ENCODE peak calls at places on chromosomes 1 and 21, in nine cellular contexts. T is posterior cingulate gyrus; N is activated CD4-positive, CD25-positive, alpha-beta regulatory T cell; C is HFFc6; F is CD8-positive, alpha-beta memory T cell; B is CD8-positive, alpha-beta T cell; M is right lobe of liver; Y is GM13976; K is stromal cell of bone marrow. H is an unnamed sample.

GRCh38 chr1:221780175-221780574 is 38.3 kb upstream of the DUSP10 start:
- DNase-seq in T (no peak), N (no peak), C (no peak), F (no peak), B (no peak), M (no peak), Y (no peak), K (no peak), H (no peak)

GRCh38 chr1:88210088-88210825 is 473.8 kb upstream of the PKN2 start:
- DNase-seq in T (no peak), N (no peak), C (no peak), F (no peak), B (no peak), M (no peak), Y (no peak), K (no peak), H (no peak)

GRCh38 chr1:222523852-222524251 is 24.1 kb downstream of the HHIPL2 start:
- DNase-seq in T (no peak), N (no peak), C (no peak), F (no peak), B (no peak), M (no peak), Y (no peak), K (no peak), H (no peak)

GRCh38 chr1:80656011-80656627 is 1144.6 kb upstream of the ADGRL2 start:
- DNase-seq in T (no peak), N (no peak), C (no peak), F (no peak), B (no peak), M (peak; percentile 79), Y (peak; percentile 11), K (no peak), H (peak; percentile 19)

GRCh38 chr1:175824079-175824478 is 80.7 kb upstream of the TNR start:
- DNase-seq in T (no peak), N (no peak), C (no peak), F (no peak), B (no peak), M (no peak), Y (no peak), K (no peak), H (no peak)

GRCh38 chr1:154810571-154810970 is 59.5 kb downstream of the KCNN3 start:
- DNase-seq in T (no peak), N (no peak), C (no peak), F (no peak), B (no peak), M (no peak), Y (no peak), K (no peak), H (no peak)

GRCh38 chr1:17189632-17190525 is 15.0 kb upstream of the PADI1 start:
- DNase-seq in T (no peak), N (no peak), C (peak; percentile 98), F (no peak), B (no peak), M (peak; percentile 33), Y (no peak), K (peak; percentile 93), H (peak; percentile 80)

GRCh38 chr1:216194721-216195120 is 228.5 kb downstream of the USH2A start:
- DNase-seq in T (no peak), N (no peak), C (no peak), F (no peak), B (no peak), M (no peak), Y (no peak), K (no peak), H (peak; percentile 92)

GRCh38 chr1:15430787-15431570 is 7.3 kb upstream of the CTRC start:
- DNase-seq in T (peak; percentile 54), N (peak; percentile 76), C (peak; percentile 12), F (peak; percentile 67), B (peak; percentile 79), M (peak; percentile 70), Y (peak; percentile 91), K (no peak), H (no peak)

GRCh38 chr1:204299828-204300365 is 59.8 kb downstream of the PLEKHA6 start:
- DNase-seq in T (no peak), N (no peak), C (no peak), F (no peak), B (no peak), M (no peak), Y (no peak), K (no peak), H (no peak)

GRCh38 chr1:167645625-167646410 is 15.8 kb downstream of the RCSD1 start:
- DNase-seq in T (no peak), N (no peak), C (no peak), F (no peak), B (no peak), M (no peak), Y (no peak), K (no peak), H (no peak)

GRCh38 chr1:63537940-63538339 is 14.6 kb downstream of the EFCAB7 start:
- DNase-seq in T (no peak), N (no peak), C (no peak), F (no peak), B (no peak), M (no peak), Y (no peak), K (no peak), H (no peak)

GRCh38 chr1:21334214-21335087 is 44.2 kb upstream of the ECE1 start:
- DNase-seq in T (no peak), N (peak; percentile 27), C (peak; percentile 85), F (peak; percentile 90), B (peak; percentile 85), M (peak; percentile 79), Y (peak; percentile 84), K (peak; percentile 83), H (no peak)

GRCh38 chr21:36858320-36858957 is 108.0 kb downstream of the HLCS start:
- DNase-seq in T (no peak), N (no peak), C (peak; percentile 23), F (no peak), B (no peak), M (no peak), Y (no peak), K (no peak), H (no peak)

GRCh38 chr21:46356005-46356338 is 32.0 kb downstream of the PCNT start:
- DNase-seq in T (no peak), N (no peak), C (no peak), F (no peak), B (no peak), M (no peak), Y (no peak), K (no peak), H (no peak)